ENCODE peak calls at places on chromosomes 4 and X, in four cellular contexts. U is HepG2, Z is GM12878, E is K562. O is an unnamed sample.
A peak's percentile ranks its signal among the peaks of the same experiment; 100 is the strongest.

GRCh38 chr4:7686166-7686870 is 251.6 kb upstream of the PSAPL1 start:
- DNase-seq in U (no peak), Z (no peak), E (no peak), O (no peak)

GRCh38 chr4:54662123-54662522 is 4.4 kb downstream of the KIT start:
- DNase-seq in U (no peak), Z (no peak), E (no peak), O (no peak)

GRCh38 chr4:18442957-18443356 is 421.4 kb upstream of the LCORL start:
- DNase-seq in U (no peak), Z (no peak), E (no peak), O (no peak)

GRCh38 chr4:113979157-113979972 is at the start of gene ARSJ:
- DNase-seq in U (no peak), Z (no peak), E (no peak), O (peak; percentile 72)

GRCh38 chr4:145012841-145013240 is 85.2 kb downstream of the ANAPC10 start:
- DNase-seq in U (peak; percentile 10), Z (no peak), E (peak; percentile 69), O (no peak)

GRCh38 chr4:10204401-10205058 is 87.9 kb upstream of the WDR1 start:
- DNase-seq in U (no peak), Z (no peak), E (no peak), O (no peak)

GRCh38 chrX:107429090-107429489 is 20.4 kb upstream of the FRMPD3 start:
- DNase-seq in U (peak; percentile 15), Z (no peak), E (peak; percentile 49), O (peak; percentile 56)

GRCh38 chrX:22526339-22526738 is 253.6 kb downstream of the CBLL2 start:
- DNase-seq in U (no peak), Z (peak; percentile 71), E (no peak), O (no peak)

GRCh38 chr4:114226178-114226577 is 246.7 kb upstream of the ARSJ start:
- DNase-seq in U (no peak), Z (no peak), E (no peak), O (peak; percentile 22)

GRCh38 chrX:44972132-44972531 is 99.1 kb downstream of the KDM6A start:
- DNase-seq in U (no peak), Z (no peak), E (no peak), O (no peak)

GRCh38 chr4:5964030-5964429 is 54.2 kb downstream of the C4orf50 start:
- DNase-seq in U (no peak), Z (no peak), E (no peak), O (no peak)

GRCh38 chrX:9466115-9466495 is 1.2 kb downstream of the TBL1X start:
- DNase-seq in U (no peak), Z (no peak), E (peak; percentile 66), O (peak; percentile 26)

GRCh38 chr4:1970926-1971325 is 37.8 kb downstream of the NELFA start:
- DNase-seq in U (no peak), Z (no peak), E (no peak), O (no peak)

GRCh38 chr4:1971456-1972200 is 37.1 kb downstream of the NELFA start:
- DNase-seq in U (no peak), Z (no peak), E (no peak), O (no peak)

GRCh38 chr4:1972414-1972813 is 36.4 kb downstream of the NELFA start:
- DNase-seq in U (no peak), Z (no peak), E (no peak), O (no peak)

GRCh38 chr4:1968667-1969295 is 40.0 kb downstream of the NELFA start:
- DNase-seq in U (no peak), Z (no peak), E (no peak), O (no peak)

DNA sequence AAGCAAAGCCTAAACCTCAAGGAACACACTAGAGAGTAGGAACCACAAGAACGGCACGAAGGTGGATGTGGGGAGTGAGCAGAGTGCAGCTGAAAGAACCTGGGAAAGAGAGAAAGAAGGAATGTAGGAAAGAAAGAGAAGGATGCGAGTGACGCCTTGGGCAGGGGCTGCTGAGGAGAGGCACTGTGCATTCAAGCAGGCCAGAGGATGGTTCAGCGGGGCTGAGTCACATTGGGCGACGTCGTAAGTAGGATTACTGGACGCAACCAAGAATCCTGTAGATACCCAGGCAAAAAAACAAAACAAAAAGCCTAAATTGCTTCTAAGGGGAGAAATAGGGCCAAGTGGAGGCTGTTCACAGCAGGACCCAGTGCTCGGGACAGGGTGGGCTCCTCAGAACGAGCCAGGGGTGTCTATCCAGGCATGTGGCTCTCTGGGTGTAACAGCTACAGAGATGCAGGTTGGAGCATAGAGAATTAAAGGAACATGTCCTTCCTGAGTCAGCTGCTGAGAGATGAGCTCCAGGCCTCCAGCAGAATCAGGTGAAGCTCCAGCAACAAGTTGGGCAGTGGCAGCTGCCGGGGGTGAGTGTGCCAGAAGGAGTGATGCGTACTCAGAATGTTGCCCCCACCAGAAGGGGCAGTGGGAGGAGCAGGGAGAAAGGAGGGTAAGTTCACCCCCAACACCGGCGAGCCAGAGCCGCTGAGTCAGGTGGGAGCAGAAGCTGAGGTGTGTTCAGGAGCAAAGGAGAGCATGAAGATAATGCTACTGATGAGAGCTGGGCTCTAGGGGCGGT is 38.6 kb downstream of the NELFA start:
- DNase-seq in U (no peak), Z (no peak), E (no peak), O (no peak)
- TF ChIP-seq NR2C2 in U (no peak), Z (no peak), E (no peak), O (no peak)

DNA sequence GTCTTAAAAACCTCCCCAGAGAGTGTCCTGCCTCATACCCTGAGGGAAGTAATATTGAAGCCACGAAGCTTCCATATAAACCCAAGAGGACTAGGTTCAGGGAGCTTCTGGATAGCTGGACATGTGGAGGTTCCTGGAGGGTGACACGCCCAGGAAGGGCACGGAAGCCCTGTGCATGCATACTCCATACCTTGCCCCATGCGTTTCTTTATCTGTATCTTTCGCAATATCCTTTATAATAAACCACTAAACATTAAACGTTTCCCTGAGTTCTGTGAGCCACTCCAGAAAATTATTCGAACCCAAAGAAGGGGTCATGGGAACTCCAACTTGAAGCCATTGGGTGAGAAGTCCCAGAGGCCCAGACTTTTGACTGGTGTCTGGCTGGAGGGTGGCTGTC is 45.7 kb upstream of the HPF1 start:
- DNase-seq in U (no peak), Z (no peak), E (no peak), O (no peak)
- TF ChIP-seq NR2C2 in U (no peak), Z (no peak), E (no peak), O (no peak)

GRCh38 chr4:151865327-151865726 is 104.5 kb upstream of the GATB start:
- DNase-seq in U (no peak), Z (no peak), E (no peak), O (no peak)
- TF ChIP-seq NR2C2 in U (no peak), Z (no peak), E (no peak), O (no peak)

GRCh38 chrX:43679778-43680177 is 23.7 kb downstream of the MAOA start:
- DNase-seq in U (no peak), Z (no peak), E (no peak), O (no peak)

GRCh38 chrX:43679058-43679457 is 23.0 kb downstream of the MAOA start:
- DNase-seq in U (no peak), Z (no peak), E (no peak), O (no peak)

GRCh38 chrX:43682726-43683125 is 26.6 kb downstream of the MAOA start:
- DNase-seq in U (no peak), Z (no peak), E (no peak), O (no peak)

GRCh38 chrX:43677993-43678392 is 21.9 kb downstream of the MAOA start:
- DNase-seq in U (no peak), Z (no peak), E (no peak), O (no peak)

DNA sequence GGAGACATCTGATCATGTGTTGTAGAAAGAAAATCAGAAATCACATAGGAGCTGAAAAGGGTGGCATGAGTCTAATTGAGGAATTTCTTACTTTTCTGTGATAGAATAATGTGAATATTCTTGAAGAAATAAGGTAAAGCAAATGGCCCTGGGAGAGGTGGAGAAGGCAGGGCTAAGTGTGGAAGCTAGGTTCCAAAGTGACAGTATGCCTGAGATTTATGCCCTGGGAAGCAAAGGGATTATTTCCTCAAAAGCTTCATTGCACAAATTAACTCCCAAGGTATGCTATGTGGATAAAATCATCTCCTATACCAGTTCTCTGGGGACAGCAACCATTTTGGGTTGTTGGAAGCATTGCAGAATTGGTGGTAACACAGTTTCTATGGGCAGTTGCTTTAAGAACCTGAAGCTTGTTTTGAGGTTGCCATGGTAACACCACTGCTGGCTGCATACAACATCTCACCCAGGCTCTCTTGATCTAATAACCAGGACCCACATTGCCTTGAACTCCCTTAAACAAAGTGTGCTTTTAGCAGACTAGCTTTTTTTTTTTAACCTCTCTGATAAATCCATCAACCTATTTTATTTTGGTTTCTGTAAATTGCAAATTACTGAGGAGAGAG is 21.0 kb downstream of the MAOA start:
- DNase-seq in U (peak; percentile 77), Z (no peak), E (no peak), O (no peak)
- TF ChIP-seq NR2C2 in U (no peak), Z (no peak), E (no peak), O (no peak)

GRCh38 chr4:167987285-167987684 is 105.1 kb upstream of the ANXA10 start:
- DNase-seq in U (no peak), Z (no peak), E (no peak), O (no peak)

GRCh38 chr4:167989815-167990214 is 102.5 kb upstream of the ANXA10 start:
- DNase-seq in U (no peak), Z (no peak), E (no peak), O (no peak)

GRCh38 chr4:167985565-167985964 is 106.8 kb upstream of the ANXA10 start:
- DNase-seq in U (no peak), Z (no peak), E (no peak), O (no peak)

DNA sequence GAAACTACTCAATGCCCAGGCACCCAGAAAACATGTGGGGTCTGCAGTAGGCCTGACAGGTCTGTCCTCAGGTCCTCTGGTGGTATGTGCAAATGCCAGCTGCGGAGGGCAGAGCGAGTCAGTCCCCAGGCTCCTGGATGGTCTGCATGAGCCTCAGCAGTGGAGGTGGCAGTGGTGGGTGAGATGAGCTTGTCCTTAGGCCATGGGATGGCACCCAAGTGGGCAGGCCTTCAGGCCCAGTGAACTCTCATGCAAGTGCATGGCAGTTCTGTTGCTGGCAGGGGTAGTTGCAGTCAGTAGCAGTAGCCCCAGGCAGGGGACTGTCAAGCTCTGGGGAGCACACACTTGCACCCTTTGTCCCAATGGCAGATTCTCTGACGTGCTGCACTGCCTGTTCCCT is 106.3 kb upstream of the ANXA10 start:
- DNase-seq in U (no peak), Z (no peak), E (no peak), O (no peak)
- TF ChIP-seq NR2C2 in U (no peak), Z (no peak), E (no peak), O (no peak)

GRCh38 chr4:70182517-70183167 is 12.9 kb upstream of the ODAM start:
- DNase-seq in U (peak; percentile 100), Z (no peak), E (no peak), O (no peak)
- TF ChIP-seq NR2C2 in U (peak; percentile 64), Z (no peak), E (no peak), O (no peak)

GRCh38 chr4:186900980-186901379 is 177.3 kb upstream of the FAT1 start:
- DNase-seq in U (peak; percentile 17), Z (no peak), E (no peak), O (no peak)
- TF ChIP-seq NR2C2 in U (no peak), Z (no peak), E (no peak), O (no peak)

GRCh38 chrX:112968351-112969133 is 127.9 kb upstream of the AMOT start:
- DNase-seq in U (no peak), Z (no peak), E (no peak), O (no peak)
- TF ChIP-seq NR2C2 in U (no peak), Z (no peak), E (no peak), O (no peak)